ENCODE peak calls at places on chromosomes 3 and 15, in ten cellular contexts. One of them, this sample, is unnamed.

GRCh38 chr3:15769256-15769915 is 28.4 kb downstream of the ANKRD28 start:
- DNase-seq in right atrium auricular region: no peak
- DNase-seq in fibroblast of lung: peak
- DNase-seq in WTC11: no peak
- DNase-seq in left ventricle myocardium inferior: no peak
- DNase-seq in neural progenitor cell: no peak
- DNase-seq in thyroid gland: no peak
- DNase-seq in nephron progenitor cell: no peak
- DNase-seq in stomach: no peak
- DNase-seq in HFF-Myc: no peak
- DNase-seq in this sample: no peak

GRCh38 chr15:89433686-89434085 is 62.7 kb downstream of the RHCG start:
- DNase-seq in stomach: no peak
- DNase-seq in left ventricle myocardium inferior: no peak
- DNase-seq in nephron progenitor cell: no peak
- DNase-seq in HFF-Myc: no peak
- DNase-seq in neural progenitor cell: no peak
- DNase-seq in right atrium auricular region: no peak
- DNase-seq in WTC11: no peak
- DNase-seq in fibroblast of lung: no peak
- DNase-seq in thyroid gland: no peak
- DNase-seq in this sample: no peak

GRCh38 chr3:49841126-49841525 is 15.2 kb downstream of the TRAIP start:
- DNase-seq in right atrium auricular region: no peak
- DNase-seq in nephron progenitor cell: peak
- DNase-seq in HFF-Myc: no peak
- DNase-seq in WTC11: peak
- DNase-seq in thyroid gland: no peak
- DNase-seq in stomach: no peak
- DNase-seq in fibroblast of lung: no peak
- DNase-seq in neural progenitor cell: peak
- DNase-seq in left ventricle myocardium inferior: no peak
- DNase-seq in this sample: no peak

GRCh38 chr3:154105218-154105975 is 15.8 kb upstream of the ARHGEF26 start:
- DNase-seq in thyroid gland: peak
- DNase-seq in nephron progenitor cell: no peak
- DNase-seq in right atrium auricular region: no peak
- DNase-seq in fibroblast of lung: peak
- DNase-seq in HFF-Myc: no peak
- DNase-seq in neural progenitor cell: no peak
- DNase-seq in left ventricle myocardium inferior: no peak
- DNase-seq in WTC11: no peak
- DNase-seq in stomach: no peak
- DNase-seq in this sample: no peak

GRCh38 chr3:10546181-10546624 is 40.8 kb upstream of the ATP2B2 start:
- DNase-seq in WTC11: no peak
- DNase-seq in nephron progenitor cell: peak
- DNase-seq in left ventricle myocardium inferior: no peak
- DNase-seq in fibroblast of lung: no peak
- DNase-seq in thyroid gland: no peak
- DNase-seq in right atrium auricular region: peak
- DNase-seq in HFF-Myc: no peak
- DNase-seq in stomach: no peak
- DNase-seq in neural progenitor cell: peak
- DNase-seq in this sample: no peak

GRCh38 chr3:44080507-44080906 is 161.2 kb upstream of the TOPAZ1 start:
- DNase-seq in WTC11: no peak
- DNase-seq in left ventricle myocardium inferior: no peak
- DNase-seq in nephron progenitor cell: no peak
- DNase-seq in HFF-Myc: no peak
- DNase-seq in neural progenitor cell: no peak
- DNase-seq in fibroblast of lung: no peak
- DNase-seq in right atrium auricular region: no peak
- DNase-seq in stomach: no peak
- DNase-seq in thyroid gland: no peak
- DNase-seq in this sample: no peak

GRCh38 chr3:42179110-42179725 is 86.8 kb downstream of the CCK start:
- DNase-seq in left ventricle myocardium inferior: no peak
- DNase-seq in neural progenitor cell: peak
- DNase-seq in nephron progenitor cell: peak
- DNase-seq in HFF-Myc: peak
- DNase-seq in WTC11: peak
- DNase-seq in right atrium auricular region: peak
- DNase-seq in thyroid gland: peak
- DNase-seq in stomach: no peak
- DNase-seq in fibroblast of lung: peak
- DNase-seq in this sample: no peak

GRCh38 chr3:37024092-37024491 is 30.8 kb downstream of the MLH1 start:
- DNase-seq in stomach: no peak
- DNase-seq in neural progenitor cell: no peak
- DNase-seq in HFF-Myc: no peak
- DNase-seq in fibroblast of lung: peak
- DNase-seq in left ventricle myocardium inferior: no peak
- DNase-seq in nephron progenitor cell: no peak
- DNase-seq in thyroid gland: no peak
- DNase-seq in right atrium auricular region: no peak
- DNase-seq in WTC11: no peak
- DNase-seq in this sample: no peak

GRCh38 chr15:85097706-85098105 is 116.0 kb downstream of the PDE8A start:
- DNase-seq in HFF-Myc: no peak
- DNase-seq in neural progenitor cell: no peak
- DNase-seq in fibroblast of lung: peak
- DNase-seq in nephron progenitor cell: no peak
- DNase-seq in WTC11: no peak
- DNase-seq in stomach: no peak
- DNase-seq in right atrium auricular region: no peak
- DNase-seq in thyroid gland: no peak
- DNase-seq in left ventricle myocardium inferior: no peak
- DNase-seq in this sample: no peak

GRCh38 chr15:66997212-66997611 is 68.2 kb upstream of the SMAD3 start:
- DNase-seq in stomach: no peak
- DNase-seq in HFF-Myc: peak
- DNase-seq in WTC11: no peak
- DNase-seq in right atrium auricular region: no peak
- DNase-seq in fibroblast of lung: peak
- DNase-seq in neural progenitor cell: no peak
- DNase-seq in thyroid gland: no peak
- DNase-seq in left ventricle myocardium inferior: no peak
- DNase-seq in nephron progenitor cell: no peak
- DNase-seq in this sample: no peak

GRCh38 chr3:186775999-186776398 is 7.4 kb upstream of the EIF4A2 start:
- DNase-seq in left ventricle myocardium inferior: no peak
- DNase-seq in HFF-Myc: no peak
- DNase-seq in nephron progenitor cell: no peak
- DNase-seq in thyroid gland: no peak
- DNase-seq in neural progenitor cell: peak
- DNase-seq in stomach: no peak
- DNase-seq in right atrium auricular region: no peak
- DNase-seq in fibroblast of lung: peak
- DNase-seq in WTC11: peak
- DNase-seq in this sample: no peak
- TF ChIP-seq CTCF in left ventricle myocardium inferior: no peak
- TF ChIP-seq CTCF in HFF-Myc: no peak
- TF ChIP-seq CTCF in nephron progenitor cell: no peak
- TF ChIP-seq CTCF in thyroid gland: no peak
- TF ChIP-seq CTCF in neural progenitor cell: no peak
- TF ChIP-seq CTCF in stomach: no peak
- TF ChIP-seq CTCF in right atrium auricular region: no peak
- TF ChIP-seq CTCF in fibroblast of lung: no peak
- TF ChIP-seq CTCF in WTC11: no peak
- TF ChIP-seq CTCF in this sample: no peak

GRCh38 chr3:170137971-170138370 is 43.6 kb downstream of the PHC3 start:
- DNase-seq in left ventricle myocardium inferior: no peak
- DNase-seq in fibroblast of lung: no peak
- DNase-seq in nephron progenitor cell: no peak
- DNase-seq in neural progenitor cell: no peak
- DNase-seq in right atrium auricular region: no peak
- DNase-seq in stomach: no peak
- DNase-seq in thyroid gland: no peak
- DNase-seq in WTC11: no peak
- DNase-seq in HFF-Myc: no peak
- DNase-seq in this sample: no peak

GRCh38 chr3:170128977-170129431 is 52.5 kb downstream of the PHC3 start:
- DNase-seq in right atrium auricular region: no peak
- DNase-seq in thyroid gland: no peak
- DNase-seq in left ventricle myocardium inferior: no peak
- DNase-seq in stomach: no peak
- DNase-seq in neural progenitor cell: no peak
- DNase-seq in nephron progenitor cell: no peak
- DNase-seq in WTC11: no peak
- DNase-seq in fibroblast of lung: peak
- DNase-seq in HFF-Myc: no peak
- DNase-seq in this sample: no peak

GRCh38 chr3:170128259-170128976 is 53.1 kb downstream of the PHC3 start:
- DNase-seq in WTC11: no peak
- DNase-seq in HFF-Myc: no peak
- DNase-seq in nephron progenitor cell: no peak
- DNase-seq in thyroid gland: no peak
- DNase-seq in fibroblast of lung: no peak
- DNase-seq in stomach: no peak
- DNase-seq in left ventricle myocardium inferior: no peak
- DNase-seq in neural progenitor cell: no peak
- DNase-seq in right atrium auricular region: no peak
- DNase-seq in this sample: no peak

GRCh38 chr3:170130532-170130931 is 51.0 kb downstream of the PHC3 start:
- DNase-seq in left ventricle myocardium inferior: no peak
- DNase-seq in neural progenitor cell: no peak
- DNase-seq in thyroid gland: no peak
- DNase-seq in nephron progenitor cell: no peak
- DNase-seq in right atrium auricular region: no peak
- DNase-seq in stomach: no peak
- DNase-seq in fibroblast of lung: no peak
- DNase-seq in HFF-Myc: no peak
- DNase-seq in WTC11: no peak
- DNase-seq in this sample: no peak

DNA sequence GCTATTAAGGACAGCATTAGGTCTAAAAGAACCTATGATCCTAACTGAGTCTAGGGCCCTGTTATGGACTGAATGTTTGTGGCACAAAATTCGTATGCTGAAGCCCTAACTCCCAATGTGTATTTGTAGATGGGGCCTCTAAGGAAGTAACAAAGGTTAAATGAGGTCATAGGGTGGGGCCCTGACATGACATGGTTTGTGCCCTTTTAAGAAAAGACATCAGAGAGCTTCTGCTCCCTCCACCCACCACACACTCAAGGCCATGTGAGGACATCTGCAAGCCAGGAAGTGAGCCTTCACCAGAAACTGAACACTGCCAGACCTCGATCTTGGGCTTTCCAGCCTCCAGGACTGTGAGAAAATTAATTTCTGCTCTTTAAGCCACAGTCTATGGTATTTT is 49.2 kb downstream of the PHC3 start:
- DNase-seq in left ventricle myocardium inferior: no peak
- DNase-seq in HFF-Myc: no peak
- DNase-seq in neural progenitor cell: no peak
- DNase-seq in thyroid gland: no peak
- DNase-seq in nephron progenitor cell: no peak
- DNase-seq in stomach: no peak
- DNase-seq in right atrium auricular region: no peak
- DNase-seq in WTC11: no peak
- DNase-seq in fibroblast of lung: peak
- DNase-seq in this sample: no peak
- TF ChIP-seq CTCF in left ventricle myocardium inferior: no peak
- TF ChIP-seq CTCF in HFF-Myc: no peak
- TF ChIP-seq CTCF in neural progenitor cell: no peak
- TF ChIP-seq CTCF in thyroid gland: no peak
- TF ChIP-seq CTCF in nephron progenitor cell: no peak
- TF ChIP-seq CTCF in stomach: no peak
- TF ChIP-seq CTCF in right atrium auricular region: no peak
- TF ChIP-seq CTCF in WTC11: no peak
- TF ChIP-seq CTCF in fibroblast of lung: no peak
- TF ChIP-seq CTCF in this sample: no peak

DNA sequence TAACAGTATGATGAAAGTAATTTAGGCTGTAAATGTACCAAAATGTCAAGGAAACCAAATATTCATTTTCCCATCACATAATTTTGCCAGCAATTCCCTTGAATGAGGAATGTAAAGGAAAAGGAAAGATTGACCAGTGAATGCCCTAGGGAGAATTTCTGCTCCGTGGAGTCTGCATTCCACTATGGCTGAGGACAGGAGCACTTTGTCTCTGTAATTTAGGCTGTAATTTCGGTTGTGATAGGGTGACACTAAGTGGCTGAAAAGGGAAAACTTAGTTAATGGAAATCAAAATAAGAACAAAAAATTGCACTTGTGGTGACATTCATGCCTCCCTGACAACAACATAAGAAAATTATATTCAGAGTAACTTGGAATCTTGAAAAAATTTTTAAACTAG is 8.3 kb upstream of the TMEM207 start:
- DNase-seq in WTC11: no peak
- DNase-seq in fibroblast of lung: peak
- DNase-seq in neural progenitor cell: no peak
- DNase-seq in stomach: no peak
- DNase-seq in right atrium auricular region: no peak
- DNase-seq in left ventricle myocardium inferior: no peak
- DNase-seq in nephron progenitor cell: no peak
- DNase-seq in thyroid gland: no peak
- DNase-seq in HFF-Myc: no peak
- DNase-seq in this sample: no peak
- TF ChIP-seq CTCF in WTC11: no peak
- TF ChIP-seq CTCF in fibroblast of lung: no peak
- TF ChIP-seq CTCF in neural progenitor cell: no peak
- TF ChIP-seq CTCF in stomach: no peak
- TF ChIP-seq CTCF in right atrium auricular region: no peak
- TF ChIP-seq CTCF in left ventricle myocardium inferior: no peak
- TF ChIP-seq CTCF in nephron progenitor cell: no peak
- TF ChIP-seq CTCF in thyroid gland: no peak
- TF ChIP-seq CTCF in HFF-Myc: no peak
- TF ChIP-seq CTCF in this sample: no peak

GRCh38 chr3:60696559-60697125 is 554.6 kb downstream of the FHIT start:
- DNase-seq in nephron progenitor cell: no peak
- DNase-seq in right atrium auricular region: no peak
- DNase-seq in neural progenitor cell: no peak
- DNase-seq in stomach: no peak
- DNase-seq in left ventricle myocardium inferior: no peak
- DNase-seq in WTC11: no peak
- DNase-seq in fibroblast of lung: no peak
- DNase-seq in thyroid gland: no peak
- DNase-seq in HFF-Myc: no peak
- DNase-seq in this sample: no peak
- TF ChIP-seq CTCF in nephron progenitor cell: no peak
- TF ChIP-seq CTCF in right atrium auricular region: no peak
- TF ChIP-seq CTCF in neural progenitor cell: no peak
- TF ChIP-seq CTCF in stomach: no peak
- TF ChIP-seq CTCF in left ventricle myocardium inferior: no peak
- TF ChIP-seq CTCF in WTC11: no peak
- TF ChIP-seq CTCF in fibroblast of lung: no peak
- TF ChIP-seq CTCF in thyroid gland: no peak
- TF ChIP-seq CTCF in HFF-Myc: no peak
- TF ChIP-seq CTCF in this sample: no peak

This sample was measured in progenitor cell of endocrine pancreas.